ENCODE peak calls at places on chromosomes 3 and 15, in ten cellular contexts. One of them, this sample, is unnamed.

GRCh38 chr3:125357032-125357658 is 18.0 kb downstream of the ZNF148 start:
- DNase-seq in CD8-positive, alpha-beta memory T cell: peak; percentile 17
- DNase-seq in cardiac muscle cell: peak; percentile 44
- DNase-seq in AG04450: no peak
- DNase-seq in Caco-2: no peak
- DNase-seq in esophagus muscularis mucosa: no peak
- DNase-seq in sigmoid colon: peak; percentile 79
- DNase-seq in fibroblast of lung: peak; percentile 44
- DNase-seq in SJSA1: peak; percentile 15
- DNase-seq in CD4-positive, alpha-beta T cell: peak; percentile 45
- DNase-seq in this sample: no peak

GRCh38 chr3:50275996-50276761 is 2.7 kb upstream of the LSMEM2 start:
- DNase-seq in CD8-positive, alpha-beta memory T cell: no peak
- DNase-seq in cardiac muscle cell: no peak
- DNase-seq in AG04450: no peak
- DNase-seq in Caco-2: no peak
- DNase-seq in esophagus muscularis mucosa: no peak
- DNase-seq in sigmoid colon: no peak
- DNase-seq in fibroblast of lung: no peak
- DNase-seq in SJSA1: no peak
- DNase-seq in CD4-positive, alpha-beta T cell: no peak
- DNase-seq in this sample: no peak

GRCh38 chr15:96270581-96271172 is 59.8 kb upstream of the NR2F2 start:
- DNase-seq in CD8-positive, alpha-beta memory T cell: no peak
- DNase-seq in cardiac muscle cell: peak; percentile 34
- DNase-seq in AG04450: no peak
- DNase-seq in Caco-2: peak; percentile 37
- DNase-seq in esophagus muscularis mucosa: peak; percentile 42
- DNase-seq in sigmoid colon: no peak
- DNase-seq in fibroblast of lung: peak; percentile 73
- DNase-seq in SJSA1: peak; percentile 56
- DNase-seq in CD4-positive, alpha-beta T cell: no peak
- DNase-seq in this sample: no peak

GRCh38 chr3:25288416-25288815 is 139.6 kb upstream of the RARB start:
- DNase-seq in CD8-positive, alpha-beta memory T cell: no peak
- DNase-seq in cardiac muscle cell: no peak
- DNase-seq in AG04450: no peak
- DNase-seq in Caco-2: no peak
- DNase-seq in esophagus muscularis mucosa: no peak
- DNase-seq in sigmoid colon: no peak
- DNase-seq in fibroblast of lung: no peak
- DNase-seq in SJSA1: no peak
- DNase-seq in CD4-positive, alpha-beta T cell: no peak
- DNase-seq in this sample: no peak

GRCh38 chr3:193782280-193782654 is 189.3 kb downstream of the OPA1 start:
- DNase-seq in CD8-positive, alpha-beta memory T cell: no peak
- DNase-seq in cardiac muscle cell: no peak
- DNase-seq in AG04450: no peak
- DNase-seq in Caco-2: peak; percentile 96
- DNase-seq in esophagus muscularis mucosa: no peak
- DNase-seq in sigmoid colon: no peak
- DNase-seq in fibroblast of lung: no peak
- DNase-seq in SJSA1: peak; percentile 69
- DNase-seq in CD4-positive, alpha-beta T cell: no peak
- DNase-seq in this sample: no peak

GRCh38 chr15:82647835-82648256 is 683 bp upstream of the CPEB1 start:
- DNase-seq in CD8-positive, alpha-beta memory T cell: peak; percentile 13
- DNase-seq in cardiac muscle cell: no peak
- DNase-seq in AG04450: no peak
- DNase-seq in Caco-2: no peak
- DNase-seq in esophagus muscularis mucosa: no peak
- DNase-seq in sigmoid colon: peak; percentile 75
- DNase-seq in fibroblast of lung: no peak
- DNase-seq in SJSA1: no peak
- DNase-seq in CD4-positive, alpha-beta T cell: peak; percentile 50
- DNase-seq in this sample: no peak

GRCh38 chr3:106215047-106215446 is 346.2 kb upstream of the CBLB start:
- DNase-seq in CD8-positive, alpha-beta memory T cell: no peak
- DNase-seq in cardiac muscle cell: no peak
- DNase-seq in AG04450: no peak
- DNase-seq in Caco-2: no peak
- DNase-seq in esophagus muscularis mucosa: no peak
- DNase-seq in sigmoid colon: no peak
- DNase-seq in fibroblast of lung: no peak
- DNase-seq in SJSA1: no peak
- DNase-seq in CD4-positive, alpha-beta T cell: no peak
- DNase-seq in this sample: no peak

GRCh38 chr3:48662753-48663488 is at the start of gene CELSR3:
- DNase-seq in CD8-positive, alpha-beta memory T cell: peak; percentile 60
- DNase-seq in cardiac muscle cell: peak; percentile 96
- DNase-seq in AG04450: peak; percentile 85
- DNase-seq in Caco-2: peak; percentile 90
- DNase-seq in esophagus muscularis mucosa: no peak
- DNase-seq in sigmoid colon: no peak
- DNase-seq in fibroblast of lung: peak; percentile 94
- DNase-seq in SJSA1: peak; percentile 54
- DNase-seq in CD4-positive, alpha-beta T cell: no peak
- DNase-seq in this sample: peak; percentile 53

GRCh38 chr3:102225407-102226132 is 209.2 kb upstream of the ZPLD1 start:
- DNase-seq in CD8-positive, alpha-beta memory T cell: no peak
- DNase-seq in cardiac muscle cell: peak; percentile 89
- DNase-seq in AG04450: peak; percentile 64
- DNase-seq in Caco-2: no peak
- DNase-seq in esophagus muscularis mucosa: no peak
- DNase-seq in sigmoid colon: no peak
- DNase-seq in fibroblast of lung: peak; percentile 88
- DNase-seq in SJSA1: peak; percentile 36
- DNase-seq in CD4-positive, alpha-beta T cell: no peak
- DNase-seq in this sample: no peak

GRCh38 chr3:166902374-166902773 is 477.7 kb downstream of the ZBBX start:
- DNase-seq in CD8-positive, alpha-beta memory T cell: no peak
- DNase-seq in cardiac muscle cell: no peak
- DNase-seq in AG04450: no peak
- DNase-seq in Caco-2: no peak
- DNase-seq in esophagus muscularis mucosa: no peak
- DNase-seq in sigmoid colon: no peak
- DNase-seq in fibroblast of lung: peak; percentile 24
- DNase-seq in SJSA1: no peak
- DNase-seq in CD4-positive, alpha-beta T cell: no peak
- DNase-seq in this sample: no peak

GRCh38 chr3:120227710-120228347 is 57.2 kb downstream of the GPR156 start:
- DNase-seq in CD8-positive, alpha-beta memory T cell: no peak
- DNase-seq in cardiac muscle cell: no peak
- DNase-seq in AG04450: no peak
- DNase-seq in Caco-2: no peak
- DNase-seq in esophagus muscularis mucosa: no peak
- DNase-seq in sigmoid colon: no peak
- DNase-seq in fibroblast of lung: no peak
- DNase-seq in SJSA1: no peak
- DNase-seq in CD4-positive, alpha-beta T cell: no peak
- DNase-seq in this sample: no peak

GRCh38 chr3:190593075-190593474 is 79.2 kb downstream of the IL1RAP start:
- DNase-seq in CD8-positive, alpha-beta memory T cell: no peak
- DNase-seq in cardiac muscle cell: no peak
- DNase-seq in AG04450: no peak
- DNase-seq in Caco-2: no peak
- DNase-seq in esophagus muscularis mucosa: no peak
- DNase-seq in sigmoid colon: no peak
- DNase-seq in fibroblast of lung: no peak
- DNase-seq in SJSA1: no peak
- DNase-seq in CD4-positive, alpha-beta T cell: no peak
- DNase-seq in this sample: no peak

GRCh38 chr3:155744626-155745324 is at the start of gene PLCH1:
- DNase-seq in CD8-positive, alpha-beta memory T cell: peak; percentile 5
- DNase-seq in cardiac muscle cell: peak; percentile 57
- DNase-seq in AG04450: no peak
- DNase-seq in Caco-2: peak; percentile 83
- DNase-seq in esophagus muscularis mucosa: no peak
- DNase-seq in sigmoid colon: peak; percentile 74
- DNase-seq in fibroblast of lung: peak; percentile 48
- DNase-seq in SJSA1: peak; percentile 24
- DNase-seq in CD4-positive, alpha-beta T cell: peak; percentile 24
- DNase-seq in this sample: peak; percentile 14

GRCh38 chr3:46558184-46559029 is 7.7 kb downstream of the LRRC2 start:
- DNase-seq in CD8-positive, alpha-beta memory T cell: peak; percentile 35
- DNase-seq in cardiac muscle cell: peak; percentile 91
- DNase-seq in AG04450: peak; percentile 64
- DNase-seq in Caco-2: peak; percentile 95
- DNase-seq in esophagus muscularis mucosa: peak; percentile 89
- DNase-seq in sigmoid colon: peak; percentile 87
- DNase-seq in fibroblast of lung: peak; percentile 75
- DNase-seq in SJSA1: peak; percentile 79
- DNase-seq in CD4-positive, alpha-beta T cell: peak; percentile 75
- DNase-seq in this sample: peak; percentile 62

GRCh38 chr15:74222705-74223104 is 13.4 kb upstream of the CCDC33 start:
- DNase-seq in CD8-positive, alpha-beta memory T cell: no peak
- DNase-seq in cardiac muscle cell: no peak
- DNase-seq in AG04450: no peak
- DNase-seq in Caco-2: no peak
- DNase-seq in esophagus muscularis mucosa: no peak
- DNase-seq in sigmoid colon: no peak
- DNase-seq in fibroblast of lung: no peak
- DNase-seq in SJSA1: no peak
- DNase-seq in CD4-positive, alpha-beta T cell: no peak
- DNase-seq in this sample: no peak

GRCh38 chr3:57386307-57386706 is 93.8 kb upstream of the ASB14 start:
- DNase-seq in CD8-positive, alpha-beta memory T cell: no peak
- DNase-seq in cardiac muscle cell: no peak
- DNase-seq in AG04450: no peak
- DNase-seq in Caco-2: no peak
- DNase-seq in esophagus muscularis mucosa: no peak
- DNase-seq in sigmoid colon: no peak
- DNase-seq in fibroblast of lung: no peak
- DNase-seq in SJSA1: no peak
- DNase-seq in CD4-positive, alpha-beta T cell: no peak
- DNase-seq in this sample: no peak

GRCh38 chr3:57397175-57398026 is 104.9 kb upstream of the ASB14 start:
- DNase-seq in CD8-positive, alpha-beta memory T cell: peak; percentile 15
- DNase-seq in cardiac muscle cell: peak; percentile 75
- DNase-seq in AG04450: no peak
- DNase-seq in Caco-2: peak; percentile 76
- DNase-seq in esophagus muscularis mucosa: no peak
- DNase-seq in sigmoid colon: no peak
- DNase-seq in fibroblast of lung: peak; percentile 58
- DNase-seq in SJSA1: peak; percentile 39
- DNase-seq in CD4-positive, alpha-beta T cell: peak; percentile 45
- DNase-seq in this sample: peak; percentile 14

GRCh38 chr3:57393957-57394356 is 101.5 kb upstream of the ASB14 start:
- DNase-seq in CD8-positive, alpha-beta memory T cell: no peak
- DNase-seq in cardiac muscle cell: no peak
- DNase-seq in AG04450: no peak
- DNase-seq in Caco-2: no peak
- DNase-seq in esophagus muscularis mucosa: no peak
- DNase-seq in sigmoid colon: no peak
- DNase-seq in fibroblast of lung: no peak
- DNase-seq in SJSA1: no peak
- DNase-seq in CD4-positive, alpha-beta T cell: no peak
- DNase-seq in this sample: no peak

DNA sequence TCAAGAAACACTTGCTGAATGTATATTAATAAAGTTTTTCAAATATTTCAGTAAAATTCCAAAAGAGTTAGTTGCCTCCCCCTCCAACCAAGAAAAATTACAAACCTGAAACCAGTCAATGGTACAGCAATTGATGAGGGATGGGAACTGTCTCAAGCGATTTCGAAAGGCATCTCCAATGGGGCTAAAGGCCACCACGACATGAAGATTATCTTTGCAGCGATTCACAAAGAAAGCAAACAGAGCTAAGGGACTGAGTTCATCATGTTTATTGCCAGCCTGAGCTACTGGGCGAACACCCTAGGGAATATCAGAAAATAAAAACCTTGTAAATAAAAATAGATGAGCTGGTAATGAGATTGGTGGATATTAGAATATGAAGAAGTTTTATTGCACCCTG is 99.3 kb upstream of the ASB14 start:
- DNase-seq in CD8-positive, alpha-beta memory T cell: no peak
- DNase-seq in cardiac muscle cell: no peak
- DNase-seq in AG04450: no peak
- DNase-seq in Caco-2: no peak
- DNase-seq in esophagus muscularis mucosa: no peak
- DNase-seq in sigmoid colon: no peak
- DNase-seq in fibroblast of lung: no peak
- DNase-seq in SJSA1: no peak
- DNase-seq in CD4-positive, alpha-beta T cell: no peak
- DNase-seq in this sample: no peak
- H3K9me3 ChIP-seq in CD8-positive, alpha-beta memory T cell: no peaks in the 10 kb centered on the region
- H3K9me3 ChIP-seq in cardiac muscle cell: no peaks in the 10 kb centered on the region
- H3K9me3 ChIP-seq in AG04450: no peaks in the 10 kb centered on the region
- H3K9me3 ChIP-seq in Caco-2: no peaks in the 10 kb centered on the region
- H3K9me3 ChIP-seq in esophagus muscularis mucosa: peaks cover 5% of the 10 kb centered on the region
- H3K9me3 ChIP-seq in sigmoid colon: no peaks in the 10 kb centered on the region
- H3K9me3 ChIP-seq in fibroblast of lung: no peaks in the 10 kb centered on the region
- H3K9me3 ChIP-seq in SJSA1: no peaks in the 10 kb centered on the region
- H3K9me3 ChIP-seq in CD4-positive, alpha-beta T cell: no peaks in the 10 kb centered on the region
- H3K9me3 ChIP-seq in this sample: no peaks in the 10 kb centered on the region

GRCh38 chr3:20575153-20575552 is 389.1 kb upstream of the SGO1 start:
- DNase-seq in CD8-positive, alpha-beta memory T cell: no peak
- DNase-seq in cardiac muscle cell: peak; percentile 67
- DNase-seq in AG04450: peak; percentile 16
- DNase-seq in Caco-2: no peak
- DNase-seq in esophagus muscularis mucosa: no peak
- DNase-seq in sigmoid colon: no peak
- DNase-seq in fibroblast of lung: peak; percentile 40
- DNase-seq in SJSA1: no peak
- DNase-seq in CD4-positive, alpha-beta T cell: no peak
- DNase-seq in this sample: no peak
- H3K9me3 ChIP-seq in CD8-positive, alpha-beta memory T cell: no peaks in the 10 kb centered on the region
- H3K9me3 ChIP-seq in cardiac muscle cell: no peaks in the 10 kb centered on the region
- H3K9me3 ChIP-seq in AG04450: no peaks in the 10 kb centered on the region
- H3K9me3 ChIP-seq in Caco-2: no peaks in the 10 kb centered on the region
- H3K9me3 ChIP-seq in esophagus muscularis mucosa: no peaks in the 10 kb centered on the region
- H3K9me3 ChIP-seq in sigmoid colon: no peaks in the 10 kb centered on the region
- H3K9me3 ChIP-seq in fibroblast of lung: no peaks in the 10 kb centered on the region
- H3K9me3 ChIP-seq in SJSA1: peaks cover 4% of the 10 kb centered on the region
- H3K9me3 ChIP-seq in CD4-positive, alpha-beta T cell: no peaks in the 10 kb centered on the region
- H3K9me3 ChIP-seq in this sample: no peaks in the 10 kb centered on the region

GRCh38 chr3:150691414-150692040 is 12.2 kb downstream of the ERICH6 start:
- DNase-seq in CD8-positive, alpha-beta memory T cell: no peak
- DNase-seq in cardiac muscle cell: no peak
- DNase-seq in AG04450: no peak
- DNase-seq in Caco-2: no peak
- DNase-seq in esophagus muscularis mucosa: no peak
- DNase-seq in sigmoid colon: no peak
- DNase-seq in fibroblast of lung: no peak
- DNase-seq in SJSA1: no peak
- DNase-seq in CD4-positive, alpha-beta T cell: no peak
- DNase-seq in this sample: no peak
- H3K9me3 ChIP-seq in CD8-positive, alpha-beta memory T cell: no peaks in the 10 kb centered on the region
- H3K9me3 ChIP-seq in cardiac muscle cell: no peaks in the 10 kb centered on the region
- H3K9me3 ChIP-seq in AG04450: no peaks in the 10 kb centered on the region
- H3K9me3 ChIP-seq in Caco-2: peaks cover 25% of the 10 kb centered on the region
- H3K9me3 ChIP-seq in esophagus muscularis mucosa: no peaks in the 10 kb centered on the region
- H3K9me3 ChIP-seq in sigmoid colon: no peaks in the 10 kb centered on the region
- H3K9me3 ChIP-seq in fibroblast of lung: no peaks in the 10 kb centered on the region
- H3K9me3 ChIP-seq in SJSA1: no peaks in the 10 kb centered on the region
- H3K9me3 ChIP-seq in CD4-positive, alpha-beta T cell: peaks cover 8% of the 10 kb centered on the region
- H3K9me3 ChIP-seq in this sample: no peaks in the 10 kb centered on the region

DNA sequence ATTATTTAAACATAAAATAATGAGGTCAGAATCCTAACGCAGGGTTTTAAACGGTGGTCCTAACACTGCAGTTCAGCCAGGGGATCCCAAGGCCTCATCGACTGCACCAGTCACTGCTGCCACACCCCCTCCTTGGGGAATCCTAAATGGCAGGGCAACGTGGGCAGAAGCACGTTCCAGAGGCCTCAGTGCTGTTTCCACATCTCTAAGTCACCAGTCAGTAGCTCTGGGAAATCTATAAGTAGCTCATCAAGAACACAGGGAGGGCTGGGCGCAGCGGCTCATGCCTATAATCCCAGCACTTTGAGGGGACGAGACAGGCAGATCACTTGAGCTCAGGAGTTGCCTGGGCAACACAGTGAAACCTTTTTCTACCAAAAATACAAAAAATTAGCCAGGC is 47.5 kb downstream of the PRTG start:
- DNase-seq in CD8-positive, alpha-beta memory T cell: no peak
- DNase-seq in cardiac muscle cell: no peak
- DNase-seq in AG04450: no peak
- DNase-seq in Caco-2: no peak
- DNase-seq in esophagus muscularis mucosa: no peak
- DNase-seq in sigmoid colon: no peak
- DNase-seq in fibroblast of lung: no peak
- DNase-seq in SJSA1: no peak
- DNase-seq in CD4-positive, alpha-beta T cell: no peak
- DNase-seq in this sample: no peak
- H3K9me3 ChIP-seq in CD8-positive, alpha-beta memory T cell: no peaks in the 10 kb centered on the region
- H3K9me3 ChIP-seq in cardiac muscle cell: no peaks in the 10 kb centered on the region
- H3K9me3 ChIP-seq in AG04450: no peaks in the 10 kb centered on the region
- H3K9me3 ChIP-seq in Caco-2: no peaks in the 10 kb centered on the region
- H3K9me3 ChIP-seq in esophagus muscularis mucosa: no peaks in the 10 kb centered on the region
- H3K9me3 ChIP-seq in sigmoid colon: no peaks in the 10 kb centered on the region
- H3K9me3 ChIP-seq in fibroblast of lung: no peaks in the 10 kb centered on the region
- H3K9me3 ChIP-seq in SJSA1: no peaks in the 10 kb centered on the region
- H3K9me3 ChIP-seq in CD4-positive, alpha-beta T cell: no peaks in the 10 kb centered on the region
- H3K9me3 ChIP-seq in this sample: no peaks in the 10 kb centered on the region